ENCODE peak calls at places on chromosome 1, in six cellular contexts. One of them, this sample, is unnamed.
A peak's percentile ranks its signal among the peaks of the same experiment; 100 is the strongest.

GRCh38 chr1:23196627-23197328 is 20.5 kb downstream of the HTR1D start:
- DNase-seq in sigmoid colon: no peak
- DNase-seq in left cardiac atrium: no peak
- DNase-seq in fibroblast of gingiva: peak; percentile 69
- DNase-seq in iPS DF 6.9: no peak
- DNase-seq in left colon: no peak
- DNase-seq in this sample: no peak

GRCh38 chr1:109933856-109934711 is 23.4 kb downstream of the CSF1 start:
- DNase-seq in iPS DF 6.9: no peak
- DNase-seq in sigmoid colon: no peak
- DNase-seq in left colon: no peak
- DNase-seq in left cardiac atrium: no peak
- DNase-seq in fibroblast of gingiva: peak; percentile 23
- DNase-seq in this sample: no peak

GRCh38 chr1:172378109-172378755 is 42.3 kb upstream of the C1orf105 start:
- DNase-seq in left cardiac atrium: no peak
- DNase-seq in left colon: no peak
- DNase-seq in fibroblast of gingiva: no peak
- DNase-seq in iPS DF 6.9: no peak
- DNase-seq in sigmoid colon: no peak
- DNase-seq in this sample: no peak

GRCh38 chr1:201217146-201217545 is 26.5 kb downstream of the IGFN1 start:
- DNase-seq in left colon: no peak
- DNase-seq in left cardiac atrium: no peak
- DNase-seq in sigmoid colon: no peak
- DNase-seq in fibroblast of gingiva: no peak
- DNase-seq in iPS DF 6.9: no peak
- DNase-seq in this sample: no peak

GRCh38 chr1:121452484-121452883 is 267.7 kb downstream of the SRGAP2C start:
- DNase-seq in iPS DF 6.9: no peak
- DNase-seq in sigmoid colon: no peak
- DNase-seq in left colon: no peak
- DNase-seq in left cardiac atrium: no peak
- DNase-seq in fibroblast of gingiva: no peak
- DNase-seq in this sample: no peak

GRCh38 chr1:24897263-24898151 is 32.6 kb downstream of the RUNX3 start:
- DNase-seq in sigmoid colon: no peak
- DNase-seq in left cardiac atrium: no peak
- DNase-seq in left colon: peak; percentile 22
- DNase-seq in fibroblast of gingiva: no peak
- DNase-seq in iPS DF 6.9: no peak
- DNase-seq in this sample: no peak

GRCh38 chr1:187680823-187681222 is 852.1 kb downstream of the PLA2G4A start:
- DNase-seq in left colon: no peak
- DNase-seq in fibroblast of gingiva: no peak
- DNase-seq in sigmoid colon: no peak
- DNase-seq in left cardiac atrium: no peak
- DNase-seq in iPS DF 6.9: no peak
- DNase-seq in this sample: no peak

GRCh38 chr1:46342084-46342656 is 1.6 kb downstream of the NSUN4 start:
- DNase-seq in fibroblast of gingiva: no peak
- DNase-seq in sigmoid colon: no peak
- DNase-seq in iPS DF 6.9: no peak
- DNase-seq in left cardiac atrium: no peak
- DNase-seq in left colon: no peak
- DNase-seq in this sample: no peak

GRCh38 chr1:169682077-169682476 is 29.3 kb downstream of the SELL start:
- DNase-seq in fibroblast of gingiva: no peak
- DNase-seq in left cardiac atrium: no peak
- DNase-seq in left colon: no peak
- DNase-seq in sigmoid colon: no peak
- DNase-seq in iPS DF 6.9: no peak
- DNase-seq in this sample: no peak

This sample was measured in spleen.